ENCODE peak calls at places on chromosomes 2 and 18, in seven cellular contexts. One of them, this sample, is unnamed.
A peak's percentile ranks its signal among the peaks of the same experiment; 100 is the strongest.

GRCh38 chr2:188884552-188884951 is 89.6 kb upstream of the COL3A1 start:
- DNase-seq in GM12864: no peak
- DNase-seq in Peyer's patch: no peak
- DNase-seq in HFFc6: no peak
- DNase-seq in GM13976: no peak
- DNase-seq in HL-60: no peak
- DNase-seq in heart left ventricle: no peak
- DNase-seq in this sample: no peak

GRCh38 chr2:2083113-2083757 is 247.8 kb downstream of the MYT1L start:
- DNase-seq in heart left ventricle: no peak
- DNase-seq in GM13976: no peak
- DNase-seq in HL-60: no peak
- DNase-seq in HFFc6: no peak
- DNase-seq in Peyer's patch: no peak
- DNase-seq in GM12864: no peak
- DNase-seq in this sample: no peak

GRCh38 chr2:122545821-122546220 is 790.4 kb downstream of the TSN start:
- DNase-seq in GM12864: no peak
- DNase-seq in heart left ventricle: no peak
- DNase-seq in GM13976: no peak
- DNase-seq in Peyer's patch: no peak
- DNase-seq in HL-60: no peak
- DNase-seq in HFFc6: no peak
- DNase-seq in this sample: no peak

GRCh38 chr18:25399554-25399953 is 47.6 kb upstream of the ZNF521 start:
- DNase-seq in Peyer's patch: no peak
- DNase-seq in GM13976: no peak
- DNase-seq in HFFc6: no peak
- DNase-seq in heart left ventricle: no peak
- DNase-seq in HL-60: no peak
- DNase-seq in GM12864: no peak
- DNase-seq in this sample: no peak

GRCh38 chr2:86368181-86368824 is 30.9 kb upstream of the REEP1 start:
- DNase-seq in GM12864: peak; percentile 10
- DNase-seq in HFFc6: peak; percentile 55
- DNase-seq in GM13976: peak; percentile 77
- DNase-seq in heart left ventricle: peak; percentile 34
- DNase-seq in Peyer's patch: peak; percentile 21
- DNase-seq in HL-60: peak; percentile 40
- DNase-seq in this sample: peak; percentile 22

GRCh38 chr18:3790702-3791101 is 340.7 kb downstream of the TGIF1 start:
- DNase-seq in GM12864: no peak
- DNase-seq in HL-60: no peak
- DNase-seq in Peyer's patch: no peak
- DNase-seq in HFFc6: no peak
- DNase-seq in heart left ventricle: no peak
- DNase-seq in GM13976: no peak
- DNase-seq in this sample: no peak

GRCh38 chr18:39742015-39742466 is 2176.4 kb upstream of the CELF4 start:
- DNase-seq in HFFc6: no peak
- DNase-seq in GM12864: no peak
- DNase-seq in heart left ventricle: no peak
- DNase-seq in Peyer's patch: no peak
- DNase-seq in GM13976: no peak
- DNase-seq in HL-60: no peak
- DNase-seq in this sample: no peak

GRCh38 chr2:205858781-205859478 is 176.6 kb downstream of the NRP2 start:
- DNase-seq in HL-60: no peak
- DNase-seq in heart left ventricle: peak; percentile 40
- DNase-seq in Peyer's patch: no peak
- DNase-seq in HFFc6: peak; percentile 15
- DNase-seq in GM13976: no peak
- DNase-seq in GM12864: no peak
- DNase-seq in this sample: no peak

GRCh38 chr18:55407774-55408535 is 180.0 kb downstream of the TCF4 start:
- DNase-seq in HFFc6: no peak
- DNase-seq in GM13976: no peak
- DNase-seq in HL-60: no peak
- DNase-seq in GM12864: no peak
- DNase-seq in heart left ventricle: no peak
- DNase-seq in Peyer's patch: no peak
- DNase-seq in this sample: no peak

GRCh38 chr2:99524056-99524455 is 34.2 kb upstream of the REV1 start:
- DNase-seq in heart left ventricle: no peak
- DNase-seq in HL-60: no peak
- DNase-seq in HFFc6: no peak
- DNase-seq in GM13976: no peak
- DNase-seq in Peyer's patch: no peak
- DNase-seq in GM12864: no peak
- DNase-seq in this sample: no peak

GRCh38 chr2:162890690-162891311 is 52.2 kb upstream of the KCNH7 start:
- DNase-seq in GM13976: peak; percentile 13
- DNase-seq in GM12864: peak; percentile 4
- DNase-seq in HFFc6: peak; percentile 61
- DNase-seq in heart left ventricle: no peak
- DNase-seq in Peyer's patch: no peak
- DNase-seq in HL-60: peak; percentile 45
- DNase-seq in this sample: no peak

GRCh38 chr2:165357758-165358157 is 111.7 kb upstream of the CSRNP3 start:
- DNase-seq in HFFc6: peak; percentile 15
- DNase-seq in GM12864: no peak
- DNase-seq in Peyer's patch: no peak
- DNase-seq in HL-60: no peak
- DNase-seq in heart left ventricle: no peak
- DNase-seq in GM13976: no peak
- DNase-seq in this sample: no peak

GRCh38 chr2:10911291-10912075 is at the start of gene KCNF1:
- DNase-seq in GM12864: no peak
- DNase-seq in HL-60: no peak
- DNase-seq in Peyer's patch: no peak
- DNase-seq in HFFc6: peak; percentile 57
- DNase-seq in heart left ventricle: no peak
- DNase-seq in GM13976: no peak
- DNase-seq in this sample: no peak

GRCh38 chr2:234823877-234824376 is 127.9 kb upstream of the SH3BP4 start:
- DNase-seq in heart left ventricle: peak; percentile 51
- DNase-seq in GM13976: no peak
- DNase-seq in Peyer's patch: no peak
- DNase-seq in GM12864: no peak
- DNase-seq in HL-60: no peak
- DNase-seq in HFFc6: peak; percentile 92
- DNase-seq in this sample: no peak

GRCh38 chr18:40004246-40004645 is 1950.8 kb upstream of the PIK3C3 start:
- DNase-seq in GM13976: no peak
- DNase-seq in Peyer's patch: no peak
- DNase-seq in heart left ventricle: no peak
- DNase-seq in HL-60: no peak
- DNase-seq in HFFc6: no peak
- DNase-seq in GM12864: no peak
- DNase-seq in this sample: no peak

GRCh38 chr2:104746299-104746698 is 107.6 kb upstream of the POU3F3 start:
- DNase-seq in Peyer's patch: no peak
- DNase-seq in heart left ventricle: no peak
- DNase-seq in GM12864: no peak
- DNase-seq in HFFc6: no peak
- DNase-seq in GM13976: no peak
- DNase-seq in HL-60: no peak
- DNase-seq in this sample: no peak

GRCh38 chr18:58578321-58578720 is 50.6 kb downstream of the ALPK2 start:
- DNase-seq in heart left ventricle: no peak
- DNase-seq in HL-60: no peak
- DNase-seq in GM13976: no peak
- DNase-seq in Peyer's patch: no peak
- DNase-seq in HFFc6: no peak
- DNase-seq in GM12864: no peak
- DNase-seq in this sample: no peak

GRCh38 chr2:101120124-101120996 is 30.8 kb downstream of the TBC1D8 start:
- DNase-seq in GM12864: no peak
- DNase-seq in HFFc6: peak; percentile 72
- DNase-seq in HL-60: no peak
- DNase-seq in GM13976: no peak
- DNase-seq in Peyer's patch: no peak
- DNase-seq in heart left ventricle: peak; percentile 94
- DNase-seq in this sample: no peak

GRCh38 chr2:176527141-176527901 is 258.1 kb downstream of the MTX2 start:
- DNase-seq in GM13976: no peak
- DNase-seq in HFFc6: no peak
- DNase-seq in Peyer's patch: no peak
- DNase-seq in GM12864: no peak
- DNase-seq in HL-60: no peak
- DNase-seq in heart left ventricle: no peak
- DNase-seq in this sample: no peak

GRCh38 chr2:165015052-165015642 is 59.8 kb upstream of the SLC38A11 start:
- DNase-seq in GM13976: peak; percentile 52
- DNase-seq in HFFc6: peak; percentile 62
- DNase-seq in Peyer's patch: peak; percentile 72
- DNase-seq in HL-60: peak; percentile 29
- DNase-seq in heart left ventricle: peak; percentile 50
- DNase-seq in GM12864: peak; percentile 21
- DNase-seq in this sample: no peak

GRCh38 chr2:2800697-2801096 is 469.6 kb upstream of the MYT1L start:
- DNase-seq in HL-60: no peak
- DNase-seq in GM13976: no peak
- DNase-seq in HFFc6: no peak
- DNase-seq in Peyer's patch: no peak
- DNase-seq in heart left ventricle: no peak
- DNase-seq in GM12864: no peak
- DNase-seq in this sample: no peak

DNA sequence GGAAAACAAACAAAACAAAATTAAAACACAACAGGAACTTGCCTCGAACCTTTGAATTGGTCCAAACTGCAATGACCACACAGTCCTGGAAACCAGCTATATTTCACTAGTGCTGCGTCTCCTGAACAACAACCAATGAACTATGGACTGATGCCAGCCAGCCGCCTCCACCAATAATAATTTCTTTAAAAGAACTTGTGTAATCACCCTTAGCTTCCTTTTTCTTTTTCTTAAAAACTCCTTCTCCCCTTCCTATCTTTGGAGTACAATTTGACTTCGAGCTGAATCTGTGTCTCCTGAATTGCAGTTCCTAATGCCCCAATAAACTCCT is 1.6 kb upstream of the CXXC1 start:
- DNase-seq in GM13976: no peak
- DNase-seq in Peyer's patch: no peak
- DNase-seq in HFFc6: no peak
- DNase-seq in heart left ventricle: no peak
- DNase-seq in GM12864: no peak
- DNase-seq in HL-60: peak; percentile 78
- DNase-seq in this sample: no peak
- TF ChIP-seq CTCF in GM13976: no peak
- TF ChIP-seq CTCF in Peyer's patch: no peak
- TF ChIP-seq CTCF in HFFc6: no peak
- TF ChIP-seq CTCF in heart left ventricle: no peak
- TF ChIP-seq CTCF in GM12864: no peak
- TF ChIP-seq CTCF in HL-60: no peak
- TF ChIP-seq CTCF in this sample: no peak

DNA sequence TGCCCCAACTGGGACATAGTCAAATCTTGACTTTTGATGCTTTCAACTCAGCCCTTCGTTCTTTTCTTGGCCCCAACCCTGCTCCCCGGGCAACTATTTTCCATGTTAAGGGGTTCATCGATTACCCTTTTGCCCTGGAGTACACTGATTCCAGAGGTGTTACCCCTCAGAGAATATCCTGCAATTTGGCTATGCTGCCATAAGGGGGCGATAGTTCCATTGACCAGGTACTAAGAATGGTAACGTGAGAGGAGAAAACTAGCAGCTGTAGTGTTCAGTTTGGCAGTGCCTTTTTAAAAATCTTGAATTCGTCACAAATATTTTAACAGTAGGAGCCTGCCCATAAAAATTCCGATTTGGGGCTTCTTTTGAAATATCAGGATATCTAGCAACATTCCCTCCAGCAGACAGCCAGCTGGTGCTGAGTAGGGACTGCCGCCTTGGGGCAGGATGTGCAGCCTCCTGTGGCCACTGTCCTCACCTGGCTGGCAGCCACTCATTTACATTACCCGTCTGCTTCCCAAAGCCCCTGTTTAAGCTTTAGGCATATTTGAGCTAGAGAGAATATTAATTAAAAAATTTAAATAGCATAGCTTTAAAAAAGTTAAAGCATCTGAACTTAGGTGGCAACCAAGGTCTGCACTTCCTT is 146.3 kb upstream of the SKOR2 start:
- DNase-seq in GM12864: no peak
- DNase-seq in heart left ventricle: no peak
- DNase-seq in GM13976: peak; percentile 49
- DNase-seq in HL-60: peak; percentile 46
- DNase-seq in Peyer's patch: no peak
- DNase-seq in HFFc6: no peak
- DNase-seq in this sample: no peak
- TF ChIP-seq CTCF in GM12864: peak; percentile 53
- TF ChIP-seq CTCF in heart left ventricle: no peak
- TF ChIP-seq CTCF in GM13976: peak; percentile 19
- TF ChIP-seq CTCF in HL-60: peak; percentile 69
- TF ChIP-seq CTCF in Peyer's patch: peak; percentile 57
- TF ChIP-seq CTCF in HFFc6: peak; percentile 60
- TF ChIP-seq CTCF in this sample: no peak

DNA sequence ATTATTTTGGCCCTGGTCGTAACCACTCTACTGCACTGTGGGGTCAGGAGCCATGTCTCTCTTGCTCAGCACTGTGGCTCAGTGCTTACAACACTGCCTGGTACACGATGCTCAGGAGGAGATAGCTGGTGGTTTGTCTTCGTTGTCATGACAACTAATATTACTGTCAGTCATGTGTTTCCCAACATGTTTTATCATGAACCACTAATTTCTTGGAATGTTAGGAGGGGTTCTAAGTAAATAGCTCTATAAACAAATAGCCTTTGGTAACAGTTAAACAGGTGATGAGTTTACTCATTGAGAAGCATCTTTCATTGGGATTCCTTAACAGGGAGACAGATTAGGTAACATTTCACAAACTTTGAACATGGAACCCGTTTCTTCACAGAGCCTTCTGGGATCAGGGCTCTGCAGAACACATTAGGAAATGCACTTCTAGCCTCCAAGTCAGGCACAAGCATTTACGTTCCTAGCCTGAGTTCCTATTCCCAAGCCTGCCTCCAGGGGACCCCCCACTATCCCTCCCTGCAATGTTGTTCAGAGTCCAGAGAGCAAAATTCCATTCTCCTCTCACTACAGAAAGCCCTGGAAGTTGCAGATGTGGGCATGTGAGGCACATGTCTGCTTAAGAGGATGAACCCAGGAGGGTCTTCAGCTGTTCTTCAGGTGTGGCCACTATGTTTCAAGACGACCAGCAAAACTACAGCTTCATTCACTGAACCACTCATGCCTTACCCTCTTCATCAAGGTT is 6.4 kb upstream of the RBM44 start:
- DNase-seq in Peyer's patch: no peak
- DNase-seq in GM13976: no peak
- DNase-seq in GM12864: no peak
- DNase-seq in HFFc6: peak; percentile 6
- DNase-seq in HL-60: no peak
- DNase-seq in heart left ventricle: no peak
- DNase-seq in this sample: no peak
- TF ChIP-seq CTCF in Peyer's patch: no peak
- TF ChIP-seq CTCF in GM13976: no peak
- TF ChIP-seq CTCF in GM12864: no peak
- TF ChIP-seq CTCF in HFFc6: peak; percentile 63
- TF ChIP-seq CTCF in HL-60: no peak
- TF ChIP-seq CTCF in heart left ventricle: no peak
- TF ChIP-seq CTCF in this sample: no peak

DNA sequence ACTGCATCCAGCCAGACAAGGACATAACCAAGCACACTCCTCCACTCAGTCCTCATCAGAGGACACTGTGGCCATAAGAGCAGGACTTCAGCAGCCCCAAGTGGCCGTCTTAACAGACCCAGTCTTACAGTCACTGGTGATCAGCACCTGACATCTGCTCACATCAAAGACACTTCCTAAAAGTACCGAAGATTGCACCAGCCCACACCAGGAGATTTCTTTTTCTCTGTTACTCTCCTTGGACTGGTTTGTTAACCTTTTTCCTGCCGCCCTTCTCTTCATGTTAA is 44.1 kb downstream of the MRPS5 start:
- DNase-seq in GM12864: no peak
- DNase-seq in Peyer's patch: no peak
- DNase-seq in HFFc6: no peak
- DNase-seq in GM13976: peak; percentile 42
- DNase-seq in HL-60: peak; percentile 16
- DNase-seq in heart left ventricle: no peak
- DNase-seq in this sample: no peak
- TF ChIP-seq CTCF in GM12864: no peak
- TF ChIP-seq CTCF in Peyer's patch: no peak
- TF ChIP-seq CTCF in HFFc6: no peak
- TF ChIP-seq CTCF in GM13976: no peak
- TF ChIP-seq CTCF in HL-60: no peak
- TF ChIP-seq CTCF in heart left ventricle: no peak
- TF ChIP-seq CTCF in this sample: no peak